ENCODE peak calls at places on chromosomes 13 and 19, in four cellular contexts. D is OCI-LY7, R is choroid plexus epithelial cell, C is pancreas. L is an unnamed sample.

GRCh38 chr13:41500501-41500900 is 43.2 kb downstream of the RGCC start:
- DNase-seq in C (no peak), D (peak), R (no peak), L (peak)

GRCh38 chr19:29923653-29924052 is 18.4 kb upstream of the URI1 start:
- DNase-seq in R (no peak), D (peak), C (no peak), L (no peak)

GRCh38 chr13:20412761-20413355 is 112.8 kb downstream of the CRYL1 start:
- DNase-seq in R (no peak), C (no peak), D (no peak), L (no peak)

GRCh38 chr13:61413572-61413971 is 2.1 kb downstream of the PCDH20 start:
- DNase-seq in C (no peak), D (no peak), R (no peak), L (no peak)

GRCh38 chr13:113622791-113623490 is 35.1 kb downstream of the ATP4B start:
- DNase-seq in D (no peak), R (no peak), C (no peak), L (no peak)

GRCh38 chr13:34247596-34247995 is 429.6 kb downstream of the RFC3 start:
- DNase-seq in C (no peak), R (no peak), D (no peak), L (peak)

GRCh38 chr19:1417681-1418493 is 10.5 kb downstream of the DAZAP1 start:
- DNase-seq in C (no peak), R (peak), D (no peak), L (no peak)

GRCh38 chr19:31160346-31160926 is 188.8 kb downstream of the TSHZ3 start:
- DNase-seq in R (peak), C (no peak), D (no peak), L (no peak)

GRCh38 chr13:39684531-39685137 is 29.2 kb downstream of the COG6 start:
- DNase-seq in C (no peak), D (peak), R (peak), L (peak)

GRCh38 chr19:7349231-7349591 is 474 bp downstream of the ARHGEF18 start:
- DNase-seq in R (no peak), D (no peak), C (no peak), L (no peak)

GRCh38 chr13:60612593-60612992 is 215.6 kb downstream of the TDRD3 start:
- DNase-seq in D (no peak), C (no peak), R (no peak), L (no peak)

GRCh38 chr19:4504874-4505569 is 13.3 kb downstream of the PLIN4 start:
- DNase-seq in R (no peak), D (no peak), C (no peak), L (no peak)

GRCh38 chr19:48618916-48619691 is at the start of the genes RPL18 and SPHK2:
- DNase-seq in C (peak), R (peak), D (peak), L (peak)

GRCh38 chr13:37306778-37307544 is 201.5 kb upstream of the CSNK1A1L start:
- DNase-seq in C (no peak), D (no peak), R (peak), L (peak)

GRCh38 chr13:110454956-110455355 is 106.6 kb downstream of the RAB20 start:
- DNase-seq in R (no peak), C (no peak), D (no peak), L (no peak)

GRCh38 chr13:79749556-79749955 is 268.6 kb downstream of the NDFIP2 start:
- DNase-seq in R (no peak), D (no peak), C (no peak), L (no peak)

GRCh38 chr13:34172048-34172447 is 354.1 kb downstream of the RFC3 start:
- DNase-seq in R (peak), D (no peak), C (no peak), L (no peak)

GRCh38 chr13:46571189-46571901 is 18.4 kb downstream of the LRCH1 start:
- DNase-seq in C (no peak), R (peak), D (no peak), L (no peak)

GRCh38 chr13:78736142-78736541 is 77.2 kb upstream of the OBI1 start:
- DNase-seq in R (no peak), C (no peak), D (no peak), L (no peak)

GRCh38 chr19:39498262-39499081 is at the start of gene DLL3:
- DNase-seq in R (peak), D (peak), C (no peak), L (no peak)

GRCh38 chr13:67155898-67156717 is 74.0 kb downstream of the PCDH9 start:
- DNase-seq in C (no peak), D (no peak), R (no peak), L (no peak)

GRCh38 chr19:2811735-2812413 is 7.8 kb upstream of the ZNF554 start:
- DNase-seq in D (no peak), C (no peak), R (no peak), L (no peak)

GRCh38 chr13:108214511-108215383 is 589 bp downstream of the LIG4 start:
- DNase-seq in D (peak), R (peak), C (no peak), L (peak)

GRCh38 chr13:23921451-23921888 is 24.2 kb upstream of the C1QTNF9B start:
- DNase-seq in D (peak), R (peak), C (no peak), L (peak)

GRCh38 chr13:50923272-50923671 is 13.7 kb downstream of the RNASEH2B start:
- DNase-seq in C (no peak), D (no peak), R (no peak), L (peak)

GRCh38 chr13:51118809-51119431 is 7.8 kb upstream of the C13orf42 start:
- DNase-seq in D (peak), R (no peak), C (no peak), L (no peak)

GRCh38 chr19:55549500-55550320 is 4.4 kb upstream of the SBK3 start:
- DNase-seq in R (peak), D (peak), C (no peak), L (peak)

GRCh38 chr13:45411631-45412030 is 6.5 kb downstream of the SLC25A30 start:
- DNase-seq in C (no peak), D (no peak), R (no peak), L (no peak)
- TF ChIP-seq CTCF in C (no peak), D (no peak), R (no peak), L (no peak)

GRCh38 chr19:50312967-50313811 is 16.0 kb downstream of the KCNC3 start:
- DNase-seq in C (no peak), R (no peak), D (no peak), L (no peak)

GRCh38 chr19:50310759-50311465 is 18.3 kb downstream of the KCNC3 start:
- DNase-seq in R (no peak), D (no peak), C (no peak), L (no peak)

GRCh38 chr19:50313812-50314536 is 15.2 kb downstream of the KCNC3 start:
- DNase-seq in R (no peak), C (no peak), D (no peak), L (no peak)

GRCh38 chr19:50309396-50310125 is 19.6 kb downstream of the KCNC3 start:
- DNase-seq in C (no peak), D (no peak), R (no peak), L (no peak)

DNA sequence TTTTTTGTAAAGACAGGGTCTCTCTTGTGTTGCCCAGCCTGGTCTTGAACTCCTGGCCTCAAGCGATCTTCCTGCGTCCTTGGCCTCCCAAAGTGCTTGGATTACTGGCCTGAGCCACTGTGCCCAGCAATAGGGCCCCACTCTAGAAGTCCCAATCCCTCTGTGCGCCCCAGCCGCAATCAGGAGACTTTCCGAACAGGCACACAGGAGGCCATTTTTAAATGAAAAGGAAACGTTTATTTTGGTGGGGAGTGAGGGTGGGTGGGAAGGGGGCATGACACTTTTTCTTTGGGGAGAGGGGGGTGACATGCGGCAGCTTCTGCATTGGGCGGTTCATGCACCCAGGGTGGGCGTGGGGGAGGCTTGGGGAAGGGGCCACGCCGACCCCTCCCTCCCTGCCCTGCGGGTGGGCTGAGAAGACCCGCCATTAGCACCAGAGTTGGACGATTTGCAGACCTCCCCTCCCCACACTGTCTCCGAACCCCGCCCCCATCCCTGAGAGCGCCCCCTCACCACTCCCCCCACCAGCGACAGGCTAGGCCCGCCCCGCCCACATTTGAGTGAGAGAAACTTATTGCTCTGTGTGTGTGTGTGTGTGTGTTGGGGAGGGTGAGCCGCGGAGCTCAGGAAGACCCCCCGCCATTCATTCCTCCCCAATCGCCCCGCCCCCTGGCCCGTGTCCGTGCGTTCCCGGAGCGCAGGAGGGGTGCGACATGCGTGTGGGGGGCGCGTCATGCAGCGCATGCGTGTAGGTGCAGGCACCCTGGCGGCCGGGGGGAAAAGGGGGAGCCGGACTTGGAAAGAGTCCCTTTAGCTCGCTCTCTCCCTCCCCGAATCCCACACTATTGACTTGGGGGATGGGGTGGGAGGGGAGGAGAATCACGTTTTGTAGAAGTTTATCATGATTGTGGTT is 17.2 kb downstream of the KCNC3 start:
- DNase-seq in C (no peak), R (no peak), D (no peak), L (no peak)
- TF ChIP-seq CTCF in C (no peak), R (no peak), D (no peak), L (no peak)

GRCh38 chr19:45687599-45687998 is 4.2 kb downstream of the SNRPD2 start:
- DNase-seq in R (no peak), C (no peak), D (no peak), L (no peak)
- TF ChIP-seq CTCF in R (no peak), C (no peak), D (peak), L (no peak)

DNA sequence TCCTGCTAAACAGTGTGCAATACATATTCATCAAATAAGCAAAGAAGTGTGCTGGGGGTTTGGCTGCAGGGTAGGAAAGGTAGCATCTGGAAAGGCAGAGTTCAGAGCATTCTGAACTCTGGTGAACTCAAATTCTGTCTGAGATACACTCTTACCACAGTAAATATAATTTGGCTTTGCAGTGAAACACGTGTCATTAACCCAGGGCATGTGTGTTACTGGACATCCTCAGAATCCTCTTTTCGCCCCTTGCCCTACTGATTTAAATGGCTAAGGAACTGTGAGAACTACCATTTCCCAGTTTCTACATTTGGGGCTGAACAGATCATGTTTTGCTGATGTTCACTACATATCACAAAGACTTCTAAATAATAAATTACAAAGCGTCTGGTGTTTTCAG is 562.8 kb upstream of the SGCG start:
- DNase-seq in D (no peak), R (no peak), C (no peak), L (no peak)
- TF ChIP-seq CTCF in D (no peak), R (no peak), C (no peak), L (no peak)

DNA sequence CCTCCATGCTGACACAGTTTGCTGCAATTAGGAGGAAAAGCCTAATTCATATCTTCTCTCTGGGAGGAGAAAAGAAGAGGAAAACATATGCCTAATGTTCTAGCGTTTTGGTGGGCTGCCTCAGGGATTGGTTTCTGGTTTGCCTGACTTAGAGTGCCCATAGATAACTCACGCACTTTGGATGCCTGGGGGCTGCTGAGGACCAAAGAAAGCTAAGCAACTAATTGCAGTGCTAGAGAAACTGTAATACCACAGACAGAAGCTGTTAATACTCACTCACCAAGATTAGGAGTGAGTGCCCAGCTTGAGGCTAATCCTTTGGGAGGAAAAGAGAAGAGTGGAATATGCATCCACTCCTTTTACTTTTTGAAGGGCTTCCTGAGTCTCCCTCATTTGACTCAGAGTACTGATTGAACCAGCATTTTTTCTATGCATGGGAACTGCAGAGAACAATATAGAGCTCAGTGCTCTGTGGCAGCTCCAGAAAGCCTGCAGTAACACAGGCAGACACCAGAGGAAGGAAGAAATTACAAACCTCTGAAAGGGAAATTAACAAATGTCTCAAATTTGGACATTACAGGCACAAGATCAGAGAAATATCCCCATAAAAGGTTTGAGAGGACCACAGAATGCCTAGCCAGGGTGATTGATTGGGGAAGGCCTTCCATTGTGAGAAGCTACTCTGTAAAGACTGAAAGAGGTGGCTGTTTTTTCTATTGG is 666.4 kb downstream of the OLFM4 start:
- DNase-seq in R (no peak), D (no peak), C (no peak), L (no peak)
- TF ChIP-seq CTCF in R (no peak), D (no peak), C (no peak), L (no peak)

DNA sequence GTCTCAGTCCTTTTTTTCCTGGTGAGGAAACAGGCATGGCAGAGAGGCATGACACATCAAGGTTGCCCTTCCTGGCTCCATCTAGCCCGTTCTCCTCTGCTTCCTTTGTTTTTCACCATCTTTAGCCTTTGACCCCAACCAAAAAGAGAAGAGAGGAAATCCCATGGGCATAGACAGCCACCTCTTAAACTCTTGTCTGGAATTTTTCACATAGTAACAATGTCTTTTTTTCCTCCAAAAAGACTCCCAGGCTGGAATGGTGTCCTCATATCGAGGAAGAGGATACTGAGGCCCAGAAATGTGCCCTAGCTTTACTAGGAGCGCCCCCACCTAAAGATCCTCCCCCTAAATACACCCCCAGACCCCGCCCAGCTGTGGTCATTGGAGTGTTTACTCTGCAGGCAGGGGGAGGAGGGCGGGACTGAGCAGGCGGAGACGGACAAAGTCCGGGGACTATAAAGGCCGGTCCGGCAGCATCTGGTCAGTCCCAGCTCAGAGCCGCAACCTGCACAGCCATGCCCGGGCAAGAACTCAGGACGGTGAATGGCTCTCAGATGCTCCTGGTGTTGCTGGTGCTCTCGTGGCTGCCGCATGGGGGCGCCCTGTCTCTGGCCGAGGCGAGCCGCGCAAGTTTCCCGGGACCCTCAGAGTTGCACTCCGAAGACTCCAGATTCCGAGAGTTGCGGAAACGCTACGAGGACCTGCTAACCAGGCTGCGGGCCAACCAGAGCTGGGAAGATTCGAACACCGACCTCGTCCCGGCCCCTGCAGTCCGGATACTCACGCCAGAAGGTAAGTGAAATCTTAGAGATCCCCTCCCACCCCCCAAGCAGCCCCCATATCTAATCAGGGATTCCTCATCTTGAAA is at the start of gene GDF15:
- DNase-seq in C (peak), D (peak), R (peak), L (peak)
- TF ChIP-seq CTCF in C (peak), D (peak), R (peak), L (peak)

GRCh38 chr19:14683439-14683838 is 6.4 kb upstream of the ZNF333 start:
- DNase-seq in D (no peak), C (no peak), R (no peak), L (no peak)

GRCh38 chr19:14689598-14690503 is at the start of gene ZNF333:
- DNase-seq in C (peak), D (peak), R (peak), L (peak)

GRCh38 chr19:14682084-14682483 is 7.4 kb upstream of the ADGRE3 start:
- DNase-seq in D (no peak), R (no peak), C (no peak), L (no peak)

GRCh38 chr19:14686411-14686810 is 3.4 kb upstream of the ZNF333 start:
- DNase-seq in C (no peak), R (peak), D (peak), L (peak)
- TF ChIP-seq CTCF in C (no peak), R (peak), D (peak), L (peak)

DNA sequence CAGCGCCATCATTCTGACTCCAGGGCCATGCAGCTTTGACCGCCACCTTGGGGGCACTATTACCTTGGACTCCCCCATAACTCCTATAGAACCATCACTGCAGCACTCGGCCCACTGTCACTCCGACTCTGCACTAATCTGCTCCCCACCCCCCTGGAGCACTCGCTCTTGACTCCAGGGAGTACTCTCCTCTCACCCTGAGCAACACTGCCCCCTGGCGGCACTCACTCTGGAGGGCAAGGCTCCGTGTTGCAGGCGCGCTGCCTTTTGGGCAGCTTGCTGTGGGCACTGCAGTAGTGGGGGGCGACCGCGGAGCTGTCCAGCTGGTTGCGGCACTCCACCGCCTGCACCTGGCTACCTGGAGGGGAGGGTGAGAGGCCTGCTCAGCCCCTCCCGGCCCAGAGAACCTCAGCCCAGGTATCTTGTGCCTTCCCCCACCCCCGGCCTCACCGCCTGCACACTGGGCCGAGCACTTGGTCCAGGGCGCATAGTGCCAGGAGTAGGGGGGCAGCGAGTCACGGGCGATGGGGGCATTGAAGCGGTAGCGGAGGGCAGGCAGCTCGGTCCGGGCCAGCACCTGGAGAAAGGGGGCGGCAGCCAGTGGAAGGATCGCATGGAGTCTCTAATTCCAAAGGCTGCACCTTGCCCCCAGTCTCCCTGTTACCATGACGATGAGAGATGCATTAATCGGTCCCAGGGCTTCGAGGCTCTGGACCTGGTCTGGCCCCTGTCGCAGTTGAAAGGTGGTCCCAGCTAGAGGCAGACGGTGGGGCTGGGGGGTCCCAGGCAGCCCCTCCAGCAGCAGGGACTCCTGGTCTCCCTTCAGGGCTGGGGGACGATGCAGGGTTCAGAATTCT is 8.9 kb upstream of the MYO1F start:
- DNase-seq in C (no peak), D (peak), R (peak), L (peak)
- TF ChIP-seq CTCF in C (peak), D (peak), R (peak), L (peak)

GRCh38 chr19:34664168-34664567 is 12.8 kb downstream of the SCGB2B2 start:
- DNase-seq in D (no peak), R (no peak), C (no peak), L (no peak)

GRCh38 chr19:34661357-34661756 is 15.6 kb downstream of the SCGB2B2 start:
- DNase-seq in D (no peak), C (no peak), R (no peak), L (no peak)

GRCh38 chr19:34664870-34665269 is 12.1 kb downstream of the SCGB2B2 start:
- DNase-seq in C (no peak), R (no peak), D (no peak), L (no peak)

GRCh38 chr19:34666200-34666957 is 10.6 kb downstream of the SCGB2B2 start:
- DNase-seq in D (no peak), R (no peak), C (no peak), L (no peak)

DNA sequence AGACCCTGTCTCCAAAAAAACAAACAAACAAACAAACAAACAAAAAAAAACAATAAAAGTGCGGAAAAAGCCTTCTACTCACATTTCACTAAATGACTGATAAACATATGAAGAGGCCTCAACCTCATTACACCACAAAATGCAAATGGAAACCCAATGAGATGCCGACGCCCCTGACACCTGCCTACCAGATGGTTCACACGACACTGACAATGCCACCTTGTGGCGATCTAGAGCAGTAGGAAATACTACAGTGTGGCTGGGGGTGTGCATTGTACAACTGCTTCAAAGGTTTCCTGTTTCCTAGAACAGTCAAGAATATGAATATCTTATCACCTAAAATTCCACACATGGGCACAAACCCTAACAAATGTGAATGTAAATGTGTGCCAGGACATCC is 14.0 kb downstream of the SCGB2B2 start:
- DNase-seq in R (peak), C (no peak), D (peak), L (peak)
- TF ChIP-seq CTCF in R (peak), C (no peak), D (peak), L (no peak)

L was measured in MCF 10A.